ENCODE peak calls at places on chromosome 4, in six cellular contexts. V is GM13977; P is Panc1; T is progenitor cell of endocrine pancreas; C is A549; Y is CD4-positive, alpha-beta T cell. W is an unnamed sample.

GRCh38 chr4:89001647-89002518 is 55.1 kb downstream of the FAM13A start:
- DNase-seq in V (no peak), T (no peak), C (no peak), P (no peak), Y (no peak), W (no peak)

GRCh38 chr4:7415927-7416686 is 18.6 kb downstream of the PSAPL1 start:
- DNase-seq in V (no peak), Y (no peak), P (no peak), T (no peak), C (no peak), W (no peak)

GRCh38 chr4:985123-985830 is 1.6 kb upstream of the IDUA start:
- DNase-seq in Y (peak), P (no peak), T (no peak), C (peak), V (peak), W (no peak)

GRCh38 chr4:174516794-174517193 is 5.5 kb downstream of the HPGD start:
- DNase-seq in C (no peak), P (no peak), T (no peak), V (no peak), Y (no peak), W (no peak)

GRCh38 chr4:36332023-36332781 is 50.8 kb downstream of the DTHD1 start:
- DNase-seq in T (no peak), P (no peak), Y (no peak), C (no peak), V (no peak), W (no peak)

GRCh38 chr4:152385551-152385950 is 150.3 kb downstream of the FBXW7 start:
- DNase-seq in C (no peak), T (no peak), Y (no peak), V (no peak), P (no peak), W (peak)

GRCh38 chr4:176335421-176335820 is 15.7 kb downstream of the SPCS3 start:
- DNase-seq in T (no peak), P (no peak), Y (no peak), C (no peak), V (no peak), W (no peak)

GRCh38 chr4:10245761-10246160 is 129.2 kb upstream of the WDR1 start:
- DNase-seq in P (no peak), T (no peak), Y (no peak), C (no peak), V (no peak), W (no peak)

GRCh38 chr4:110624016-110624770 is 1.3 kb upstream of the PITX2 start:
- DNase-seq in T (no peak), C (no peak), P (no peak), Y (no peak), V (no peak), W (no peak)

GRCh38 chr4:168449740-168450442 is 30.4 kb downstream of the DDX60L start:
- DNase-seq in V (no peak), C (no peak), Y (no peak), P (peak), T (no peak), W (no peak)

GRCh38 chr4:102172341-102172740 is 172.9 kb downstream of the SLC39A8 start:
- DNase-seq in P (no peak), Y (no peak), V (no peak), C (no peak), T (no peak), W (no peak)

GRCh38 chr4:149050840-149051239 is 608.6 kb upstream of the NR3C2 start:
- DNase-seq in Y (no peak), P (no peak), T (no peak), C (no peak), V (no peak), W (no peak)

GRCh38 chr4:76550966-76551780 is 116.1 kb downstream of the SHROOM3 start:
- DNase-seq in Y (no peak), T (no peak), V (no peak), P (no peak), C (no peak), W (no peak)

GRCh38 chr4:1002131-1002630 is 9.0 kb upstream of the SLC26A1 start:
- DNase-seq in Y (no peak), V (no peak), T (no peak), C (no peak), P (no peak), W (no peak)

GRCh38 chr4:169305651-169306050 is 34.9 kb upstream of the SH3RF1 start:
- DNase-seq in Y (no peak), P (no peak), C (no peak), V (no peak), T (no peak), W (no peak)

GRCh38 chr4:97153042-97153441 is 990.2 kb downstream of the STPG2 start:
- DNase-seq in Y (no peak), T (no peak), C (no peak), V (no peak), P (no peak), W (no peak)

GRCh38 chr4:89784686-89785227 is 52.2 kb downstream of the SNCA start:
- DNase-seq in T (no peak), V (no peak), P (no peak), Y (no peak), C (no peak), W (no peak)

GRCh38 chr4:145882594-145882993 is 56.0 kb downstream of the ZNF827 start:
- DNase-seq in T (no peak), V (no peak), P (no peak), Y (no peak), C (no peak), W (no peak)

GRCh38 chr4:81165853-81166430 is 49.1 kb downstream of the PRKG2 start:
- DNase-seq in C (no peak), Y (no peak), P (no peak), V (no peak), T (no peak), W (peak)

GRCh38 chr4:52105276-52105675 is 54.2 kb downstream of the SPATA18 start:
- DNase-seq in C (no peak), Y (no peak), V (no peak), P (no peak), T (no peak), W (no peak)

GRCh38 chr4:152065545-152065944 is 304.7 kb upstream of the GATB start:
- DNase-seq in V (no peak), T (no peak), C (no peak), Y (peak), P (no peak), W (no peak)

GRCh38 chr4:154084864-154085263 is 296.0 kb upstream of the SFRP2 start:
- DNase-seq in Y (no peak), C (no peak), T (no peak), V (no peak), P (no peak), W (no peak)

GRCh38 chr4:98653890-98654867 is 4.2 kb downstream of the TSPAN5 start:
- DNase-seq in V (no peak), C (peak), Y (no peak), P (no peak), T (no peak), W (no peak)

GRCh38 chr4:87122252-87122651 is 98.2 kb downstream of the KLHL8 start:
- DNase-seq in V (no peak), Y (no peak), T (no peak), P (no peak), C (no peak), W (no peak)

GRCh38 chr4:108540536-108540935 is 79.8 kb upstream of the RPL34 start:
- DNase-seq in C (no peak), Y (no peak), V (no peak), T (no peak), P (no peak), W (no peak)

GRCh38 chr4:72997409-72997808 is 72.1 kb downstream of the COX18 start:
- DNase-seq in Y (no peak), T (no peak), P (no peak), V (no peak), C (no peak), W (no peak)

GRCh38 chr4:7138223-7139166 is 53.8 kb upstream of the SORCS2 start:
- DNase-seq in Y (no peak), T (no peak), C (no peak), P (no peak), V (no peak), W (no peak)

GRCh38 chr4:34720563-34720962 is 1523.8 kb downstream of the ARAP2 start:
- DNase-seq in P (no peak), T (no peak), C (peak), Y (no peak), V (no peak), W (no peak)

GRCh38 chr4:74578329-74578728 is 133.4 kb downstream of the AREG start:
- DNase-seq in V (no peak), P (no peak), T (no peak), C (no peak), Y (no peak), W (no peak)

GRCh38 chr4:41375561-41375960 is 118.8 kb downstream of the UCHL1 start:
- DNase-seq in V (no peak), C (no peak), Y (no peak), T (no peak), P (no peak), W (no peak)

GRCh38 chr4:41172772-41173171 is 41.6 kb downstream of the APBB2 start:
- DNase-seq in C (no peak), V (no peak), T (no peak), P (no peak), Y (no peak), W (no peak)

GRCh38 chr4:10074767-10075105 is 41.9 kb downstream of the WDR1 start:
- DNase-seq in T (no peak), Y (no peak), V (no peak), C (peak), P (no peak), W (no peak)

GRCh38 chr4:94695389-94695788 is 62.4 kb upstream of the BMPR1B start:
- DNase-seq in Y (no peak), T (no peak), P (no peak), V (no peak), C (no peak), W (no peak)

DNA sequence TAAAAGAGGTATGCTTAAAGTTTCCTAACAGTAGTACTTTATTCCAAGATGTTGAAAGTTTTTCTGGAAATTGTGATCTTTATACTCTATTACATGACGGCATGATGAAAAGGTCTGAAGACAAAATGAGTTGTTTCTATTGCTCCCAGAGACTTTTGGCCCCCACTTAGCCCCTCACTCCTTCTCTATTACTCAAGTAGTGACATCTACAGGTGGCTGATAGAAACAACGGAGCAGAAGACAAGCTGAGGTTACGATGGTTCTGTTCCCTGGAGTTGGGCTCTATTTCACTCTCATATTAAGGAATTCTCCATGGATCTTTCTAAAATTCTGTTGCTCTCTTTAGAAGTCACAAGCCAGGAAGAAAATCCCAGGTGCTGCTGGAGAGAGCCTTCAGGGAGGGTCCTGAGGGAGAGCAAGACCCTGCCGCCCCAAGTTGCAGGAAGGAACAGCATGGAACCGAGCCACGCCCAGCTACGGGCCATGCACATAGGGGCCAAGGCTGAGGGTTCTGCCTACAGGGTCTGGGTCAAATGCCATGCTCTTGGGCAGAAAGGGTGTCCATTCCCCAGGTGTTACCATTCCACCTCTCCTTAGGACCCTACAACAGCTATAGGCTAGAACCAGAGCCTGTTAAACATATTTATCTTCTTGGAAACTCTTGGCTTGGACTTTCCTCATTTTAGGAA is 22.7 kb downstream of the RPL9 start:
- DNase-seq in T (no peak), Y (no peak), V (no peak), P (no peak), C (no peak), W (no peak)
- TF ChIP-seq CTCF in T (peak), Y (peak), V (peak), P (peak), C (peak), W (no peak)

GRCh38 chr4:53653484-53654053 is 62.3 kb upstream of the LNX1 start:
- DNase-seq in P (no peak), Y (no peak), C (no peak), V (peak), T (peak), W (no peak)

GRCh38 chr4:53659112-53659511 is 67.8 kb upstream of the LNX1 start:
- DNase-seq in T (no peak), C (no peak), V (no peak), P (no peak), Y (no peak), W (no peak)

GRCh38 chr4:53654300-53654758 is 63.0 kb upstream of the LNX1 start:
- DNase-seq in Y (no peak), P (no peak), C (no peak), V (peak), T (no peak), W (no peak)

GRCh38 chr4:53658029-53658428 is 66.7 kb upstream of the LNX1 start:
- DNase-seq in P (no peak), V (no peak), Y (no peak), C (no peak), T (no peak), W (no peak)

GRCh38 chr4:53656421-53656981 is 65.2 kb upstream of the LNX1 start:
- DNase-seq in V (no peak), P (no peak), C (no peak), T (no peak), Y (no peak), W (no peak)
- TF ChIP-seq CTCF in V (no peak), P (peak), C (no peak), T (peak), Y (no peak), W (no peak)

GRCh38 chr4:54683616-54684346 is 26.0 kb downstream of the KIT start:
- DNase-seq in V (peak), T (no peak), C (no peak), P (peak), Y (peak), W (no peak)
- TF ChIP-seq CTCF in V (peak), T (peak), C (peak), P (peak), Y (peak), W (no peak)

GRCh38 chr4:130530505-130530904 is 1434.6 kb downstream of the C4orf33 start:
- DNase-seq in V (no peak), T (no peak), C (no peak), P (no peak), Y (no peak), W (no peak)

DNA sequence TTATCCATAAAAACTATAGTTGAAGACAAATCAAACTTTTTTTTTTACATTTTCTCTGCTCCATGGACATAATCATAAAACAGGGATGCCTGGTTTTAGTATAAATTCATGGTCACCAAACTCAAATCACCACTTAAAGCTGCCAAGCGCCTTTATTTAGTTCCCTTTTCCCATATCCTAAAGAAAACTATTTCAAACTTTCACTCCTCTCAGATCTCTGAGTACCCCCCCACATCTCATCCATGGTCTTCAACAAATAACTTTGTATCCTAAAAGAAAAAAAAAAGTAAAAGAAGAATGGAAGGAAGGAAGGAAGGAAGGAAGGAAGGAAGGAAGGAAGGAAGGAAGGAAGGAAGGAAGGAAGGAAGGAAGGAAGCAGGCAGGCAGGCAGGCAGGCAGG is 1438.7 kb downstream of the C4orf33 start:
- DNase-seq in Y (no peak), V (no peak), T (no peak), P (no peak), C (no peak), W (no peak)
- TF ChIP-seq CTCF in Y (no peak), V (no peak), T (no peak), P (no peak), C (no peak), W (no peak)

DNA sequence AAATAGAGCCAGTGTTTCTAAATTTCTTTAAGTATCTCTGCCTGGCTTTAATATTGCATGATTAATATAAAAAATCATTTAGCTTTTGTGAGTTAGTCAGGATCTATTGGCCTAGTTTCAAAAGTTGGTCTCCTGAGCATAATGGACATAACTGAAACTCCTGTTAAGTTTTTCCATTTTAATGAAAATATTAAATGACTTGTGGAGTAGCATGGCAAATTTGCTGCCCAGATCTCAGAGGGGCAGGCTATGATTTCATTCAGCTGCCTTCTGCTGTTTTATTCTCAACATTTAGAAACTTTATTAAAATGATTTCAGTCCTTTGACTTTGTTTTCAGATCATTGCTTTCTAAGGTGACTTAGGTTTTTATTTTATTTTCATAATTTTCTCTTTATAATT is 962.9 kb upstream of the GRID2 start:
- DNase-seq in C (no peak), T (no peak), V (no peak), Y (no peak), P (no peak), W (no peak)
- TF ChIP-seq CTCF in C (no peak), T (no peak), V (no peak), Y (no peak), P (no peak), W (no peak)

DNA sequence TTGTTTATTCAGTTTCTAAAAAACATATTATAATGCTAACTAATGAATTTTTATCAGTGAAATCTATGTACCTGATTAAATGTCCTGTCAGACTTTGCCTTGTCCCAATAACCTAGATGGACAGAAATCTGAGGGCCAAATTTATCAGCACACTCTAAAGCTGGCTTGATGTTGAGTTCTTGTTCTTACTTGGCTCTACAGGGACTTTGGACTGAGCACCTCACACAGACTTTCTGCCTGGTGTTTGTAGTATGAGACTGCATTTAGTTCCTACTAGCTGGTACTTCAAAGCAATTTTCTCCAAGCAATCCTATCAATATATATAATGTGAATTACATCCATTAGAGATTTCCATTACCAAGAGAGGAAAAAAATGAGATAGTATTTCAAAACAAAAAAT is 37.8 kb downstream of the INTS12 start:
- DNase-seq in Y (no peak), P (no peak), V (no peak), C (no peak), T (no peak), W (no peak)
- TF ChIP-seq CTCF in Y (no peak), P (no peak), V (no peak), C (no peak), T (no peak), W (no peak)

DNA sequence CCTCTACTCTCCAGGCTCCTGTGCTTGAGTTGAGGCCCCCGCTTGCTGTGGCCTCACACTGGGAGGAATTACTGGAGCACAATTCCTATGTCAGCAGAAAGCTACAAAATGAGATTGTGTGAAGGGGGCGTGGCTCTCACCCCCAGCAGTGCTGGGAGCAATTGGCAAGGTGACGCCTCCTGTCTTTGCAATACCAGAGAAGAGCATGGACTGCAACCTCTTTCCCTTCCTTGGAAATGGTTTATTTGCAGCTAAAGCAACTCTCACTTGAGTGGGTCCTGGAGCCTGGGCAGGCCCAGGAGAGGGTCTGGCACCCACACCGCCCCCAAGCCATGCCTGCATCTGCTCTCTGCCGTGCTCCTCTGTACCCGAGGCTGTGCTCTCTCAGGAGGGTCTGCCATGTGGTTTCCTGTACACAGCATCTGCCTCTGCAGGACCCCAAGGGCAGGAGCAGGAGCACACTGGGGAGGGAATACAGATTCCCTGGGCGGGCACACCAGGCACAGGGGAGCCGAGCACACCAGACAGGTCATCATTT is 32.9 kb upstream of the HGFAC start:
- DNase-seq in V (no peak), C (no peak), Y (no peak), P (no peak), T (no peak), W (peak)
- TF ChIP-seq CTCF in V (no peak), C (no peak), Y (no peak), P (no peak), T (no peak), W (no peak)

DNA sequence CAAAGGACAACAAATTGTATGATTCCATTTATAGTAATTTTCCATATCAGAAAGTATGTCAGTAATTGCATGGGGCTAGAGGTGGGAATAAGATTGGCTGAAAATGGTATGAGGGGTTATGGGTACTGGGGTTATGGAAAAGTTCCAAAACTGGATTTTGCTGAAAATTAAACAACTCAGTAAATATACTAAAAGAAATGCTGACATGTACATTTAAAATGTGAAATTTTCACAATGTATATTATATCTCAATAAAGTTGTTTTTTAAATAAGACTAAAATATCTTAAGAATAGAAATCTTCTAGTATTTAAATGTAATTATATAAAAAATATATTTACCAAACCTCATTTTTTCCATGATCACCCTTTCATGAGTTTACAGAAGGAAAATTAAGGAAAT is 844.9 kb upstream of the SLIT2 start:
- DNase-seq in Y (no peak), V (no peak), C (no peak), P (no peak), T (no peak), W (no peak)
- TF ChIP-seq CTCF in Y (no peak), V (no peak), C (no peak), P (no peak), T (no peak), W (no peak)

GRCh38 chr4:69321153-69321729 is 41.0 kb downstream of the UGT2B28 start:
- DNase-seq in C (no peak), Y (no peak), T (no peak), V (no peak), P (no peak), W (no peak)
- TF ChIP-seq CTCF in C (no peak), Y (no peak), T (no peak), V (no peak), P (no peak), W (no peak)

W was measured in glutamatergic neuron.